ENCODE peak calls at places on chromosome 12, in four cellular contexts. One of them, this sample, is unnamed.

GRCh38 chr12:93689076-93689834 is 12.1 kb downstream of the CRADD start:
- DNase-seq in K562: no peak
- DNase-seq in WTC11: no peak
- DNase-seq in GM12878: no peak
- DNase-seq in this sample: no peak

GRCh38 chr12:15735837-15736615 is 53.2 kb downstream of the EPS8 start:
- DNase-seq in K562: no peak
- DNase-seq in GM12878: no peak
- DNase-seq in WTC11: no peak
- DNase-seq in this sample: no peak

GRCh38 chr12:52007158-52007921 is 594 bp downstream of the TAMALIN start:
- DNase-seq in K562: no peak
- DNase-seq in GM12878: no peak
- DNase-seq in WTC11: peak
- DNase-seq in this sample: no peak

GRCh38 chr12:53378705-53379388 is 1.1 kb upstream of the SP1 start:
- DNase-seq in WTC11: no peak
- DNase-seq in GM12878: no peak
- DNase-seq in K562: no peak
- DNase-seq in this sample: no peak

GRCh38 chr12:132729541-132730320 is 19.1 kb downstream of the PGAM5 start:
- DNase-seq in WTC11: no peak
- DNase-seq in GM12878: no peak
- DNase-seq in K562: no peak
- DNase-seq in this sample: no peak

GRCh38 chr12:106739815-106740552 is 34.5 kb upstream of the RIC8B start:
- DNase-seq in GM12878: no peak
- DNase-seq in K562: peak
- DNase-seq in WTC11: no peak
- DNase-seq in this sample: no peak

GRCh38 chr12:32211769-32212156 is 105.1 kb downstream of the BICD1 start:
- DNase-seq in WTC11: no peak
- DNase-seq in GM12878: no peak
- DNase-seq in K562: no peak
- DNase-seq in this sample: no peak

GRCh38 chr12:64566882-64567517 is 43.3 kb upstream of the RASSF3 start:
- DNase-seq in WTC11: no peak
- DNase-seq in GM12878: no peak
- DNase-seq in K562: no peak
- DNase-seq in this sample: no peak

GRCh38 chr12:130334937-130335336 is 2.8 kb upstream of the PIWIL1 start:
- DNase-seq in WTC11: no peak
- DNase-seq in GM12878: no peak
- DNase-seq in K562: no peak
- DNase-seq in this sample: no peak

GRCh38 chr12:14281539-14281938 is 83.9 kb upstream of the ATF7IP start:
- DNase-seq in WTC11: no peak
- DNase-seq in K562: no peak
- DNase-seq in GM12878: no peak
- DNase-seq in this sample: no peak

GRCh38 chr12:25557830-25558436 is 4.8 kb upstream of the LMNTD1 start:
- DNase-seq in GM12878: no peak
- DNase-seq in K562: peak
- DNase-seq in WTC11: peak
- DNase-seq in this sample: peak

GRCh38 chr12:6312529-6313325 is 2.2 kb downstream of the PLEKHG6 start:
- DNase-seq in K562: peak
- DNase-seq in GM12878: peak
- DNase-seq in WTC11: peak
- DNase-seq in this sample: no peak

GRCh38 chr12:123049398-123050250 is 69.1 kb downstream of the ARL6IP4 start:
- DNase-seq in WTC11: no peak
- DNase-seq in K562: no peak
- DNase-seq in GM12878: no peak
- DNase-seq in this sample: no peak

GRCh38 chr12:16609140-16609539 is 3.2 kb upstream of the LMO3 start:
- DNase-seq in WTC11: no peak
- DNase-seq in GM12878: no peak
- DNase-seq in K562: no peak
- DNase-seq in this sample: no peak

GRCh38 chr12:49328816-49329215 is 5.8 kb downstream of the TROAP start:
- DNase-seq in WTC11: no peak
- DNase-seq in GM12878: no peak
- DNase-seq in K562: no peak
- DNase-seq in this sample: no peak

GRCh38 chr12:5442251-5443006 is 10.5 kb downstream of the NTF3 start:
- DNase-seq in K562: peak
- DNase-seq in WTC11: peak
- DNase-seq in GM12878: no peak
- DNase-seq in this sample: peak

GRCh38 chr12:129704232-129704830 is 199.5 kb downstream of the TMEM132D start:
- DNase-seq in WTC11: no peak
- DNase-seq in GM12878: no peak
- DNase-seq in K562: no peak
- DNase-seq in this sample: no peak

GRCh38 chr12:97267803-97268202 is 194.8 kb upstream of the RMST start:
- DNase-seq in WTC11: no peak
- DNase-seq in GM12878: no peak
- DNase-seq in K562: no peak
- DNase-seq in this sample: no peak

GRCh38 chr12:47422656-47423055 is 283.2 kb downstream of the RPAP3 start:
- DNase-seq in K562: no peak
- DNase-seq in GM12878: no peak
- DNase-seq in WTC11: no peak
- DNase-seq in this sample: no peak

GRCh38 chr12:23559268-23559753 is 390.2 kb downstream of the SOX5 start:
- DNase-seq in GM12878: no peak
- DNase-seq in WTC11: no peak
- DNase-seq in K562: no peak
- DNase-seq in this sample: no peak

GRCh38 chr12:13038491-13039161 is 5.6 kb upstream of the FAM234B start:
- DNase-seq in WTC11: no peak
- DNase-seq in GM12878: no peak
- DNase-seq in K562: no peak
- DNase-seq in this sample: no peak

GRCh38 chr12:101570022-101570421 is 24.7 kb upstream of the MYBPC1 start:
- DNase-seq in WTC11: no peak
- DNase-seq in K562: no peak
- DNase-seq in GM12878: no peak
- DNase-seq in this sample: peak

GRCh38 chr12:91931110-91931509 is 214.5 kb downstream of the BTG1 start:
- DNase-seq in WTC11: no peak
- DNase-seq in GM12878: no peak
- DNase-seq in K562: no peak
- DNase-seq in this sample: no peak

DNA sequence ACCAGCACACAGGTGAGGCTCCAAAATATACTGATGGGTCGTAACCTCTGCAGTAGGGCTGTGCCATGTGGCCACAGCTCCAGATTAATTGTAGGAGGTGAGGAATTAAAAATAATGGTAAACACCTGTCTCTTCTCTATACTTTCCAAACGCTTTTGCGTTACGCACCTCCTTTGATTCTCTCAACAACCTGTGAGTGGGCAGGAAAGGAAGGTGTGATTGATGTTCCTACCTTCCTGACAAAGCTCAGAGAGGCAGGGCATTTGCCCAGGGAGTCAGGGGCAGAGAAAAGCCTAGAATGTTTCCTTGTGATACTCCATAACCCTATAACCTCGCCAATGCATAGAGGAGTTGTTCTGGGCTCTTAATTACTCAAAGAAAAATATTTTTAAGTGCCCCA is 124.9 kb downstream of the PRMT8 start:
- DNase-seq in GM12878: no peak
- DNase-seq in K562: no peak
- DNase-seq in WTC11: no peak
- DNase-seq in this sample: no peak
- TF ChIP-seq ESRRA in GM12878: no peak
- TF ChIP-seq ESRRA in K562: no peak
- TF ChIP-seq ESRRA in WTC11: no peak
- TF ChIP-seq ESRRA in this sample: no peak

GRCh38 chr12:108633081-108633533 is 587 bp downstream of the SELPLG start:
- DNase-seq in K562: no peak
- DNase-seq in GM12878: no peak
- DNase-seq in WTC11: no peak
- DNase-seq in this sample: no peak

GRCh38 chr12:108630481-108631207 is 3.0 kb downstream of the SELPLG start:
- DNase-seq in GM12878: no peak
- DNase-seq in WTC11: no peak
- DNase-seq in K562: no peak
- DNase-seq in this sample: no peak

GRCh38 chr12:108627134-108627920 is 6.4 kb downstream of the SELPLG start:
- DNase-seq in GM12878: no peak
- DNase-seq in WTC11: no peak
- DNase-seq in K562: no peak
- DNase-seq in this sample: no peak

GRCh38 chr12:108629156-108629555 is 4.5 kb downstream of the SELPLG start:
- DNase-seq in K562: peak
- DNase-seq in GM12878: no peak
- DNase-seq in WTC11: no peak
- DNase-seq in this sample: no peak

GRCh38 chr12:108629824-108630476 is 3.7 kb downstream of the SELPLG start:
- DNase-seq in WTC11: no peak
- DNase-seq in GM12878: no peak
- DNase-seq in K562: peak
- DNase-seq in this sample: peak
- TF ChIP-seq NR2C2 in WTC11: no peak
- TF ChIP-seq NR2C2 in GM12878: no peak
- TF ChIP-seq NR2C2 in K562: peak
- TF ChIP-seq NR2C2 in this sample: no peak

GRCh38 chr12:104519190-104519857 is 62.6 kb downstream of the CHST11 start:
- DNase-seq in WTC11: no peak
- DNase-seq in GM12878: no peak
- DNase-seq in K562: no peak
- DNase-seq in this sample: no peak
- TF ChIP-seq TCF7 in WTC11: no peak
- TF ChIP-seq TCF7 in GM12878: no peak
- TF ChIP-seq TCF7 in K562: no peak
- TF ChIP-seq TCF7 in this sample: no peak

GRCh38 chr12:30617568-30617967 is 78.1 kb downstream of the IPO8 start:
- DNase-seq in K562: no peak
- DNase-seq in GM12878: no peak
- DNase-seq in WTC11: no peak
- DNase-seq in this sample: no peak

GRCh38 chr12:30614031-30614430 is 81.6 kb downstream of the IPO8 start:
- DNase-seq in GM12878: no peak
- DNase-seq in K562: no peak
- DNase-seq in WTC11: no peak
- DNase-seq in this sample: no peak

GRCh38 chr12:30610718-30611117 is 85.0 kb downstream of the IPO8 start:
- DNase-seq in GM12878: no peak
- DNase-seq in K562: no peak
- DNase-seq in WTC11: no peak
- DNase-seq in this sample: no peak

GRCh38 chr12:30613119-30613830 is 82.4 kb downstream of the IPO8 start:
- DNase-seq in WTC11: no peak
- DNase-seq in K562: no peak
- DNase-seq in GM12878: no peak
- DNase-seq in this sample: peak
- TF ChIP-seq ESRRA in WTC11: no peak
- TF ChIP-seq ESRRA in K562: no peak
- TF ChIP-seq ESRRA in GM12878: no peak
- TF ChIP-seq ESRRA in this sample: no peak

GRCh38 chr12:83114042-83114441 is 427.3 kb downstream of the TMTC2 start:
- DNase-seq in K562: no peak
- DNase-seq in WTC11: no peak
- DNase-seq in GM12878: no peak
- DNase-seq in this sample: no peak
- TF ChIP-seq NR2C2 in K562: no peak
- TF ChIP-seq NR2C2 in WTC11: no peak
- TF ChIP-seq NR2C2 in GM12878: no peak
- TF ChIP-seq NR2C2 in this sample: no peak

GRCh38 chr12:59736786-59737185 is 141.0 kb downstream of the SLC16A7 start:
- DNase-seq in GM12878: no peak
- DNase-seq in WTC11: no peak
- DNase-seq in K562: no peak
- DNase-seq in this sample: no peak
- TF ChIP-seq TCF7 in GM12878: no peak
- TF ChIP-seq TCF7 in WTC11: no peak
- TF ChIP-seq TCF7 in K562: no peak
- TF ChIP-seq TCF7 in this sample: no peak

GRCh38 chr12:95218164-95218851 is 701 bp downstream of the VEZT start:
- DNase-seq in K562: no peak
- DNase-seq in WTC11: no peak
- DNase-seq in GM12878: peak
- DNase-seq in this sample: no peak
- TF ChIP-seq ESRRA in K562: no peak
- TF ChIP-seq ESRRA in WTC11: no peak
- TF ChIP-seq ESRRA in GM12878: no peak
- TF ChIP-seq ESRRA in this sample: no peak